ENCODE peak calls at places on chromosomes 6 and 20, in four cellular contexts. One of them, this sample, is unnamed.

GRCh38 chr6:70479236-70479635 is 65.9 kb downstream of the FAM135A start:
- DNase-seq in GM10248: no peak
- DNase-seq in fibroblast of mammary gland: peak
- DNase-seq in stimulated activated CD4-positive, alpha-beta T cell treated with anti-CD3 and anti-CD28 coated beads, TNF-alpha, amount 100 ng/mL, for 48 hours: no peak
- DNase-seq in this sample: no peak

GRCh38 chr6:110877569-110877968 is 3.0 kb downstream of the AMD1 start:
- DNase-seq in fibroblast of mammary gland: no peak
- DNase-seq in GM10248: no peak
- DNase-seq in stimulated activated CD4-positive, alpha-beta T cell treated with anti-CD3 and anti-CD28 coated beads, TNF-alpha, amount 100 ng/mL, for 48 hours: no peak
- DNase-seq in this sample: no peak

GRCh38 chr20:14412102-14412501 is 74.7 kb upstream of the FLRT3 start:
- DNase-seq in GM10248: no peak
- DNase-seq in stimulated activated CD4-positive, alpha-beta T cell treated with anti-CD3 and anti-CD28 coated beads, TNF-alpha, amount 100 ng/mL, for 48 hours: no peak
- DNase-seq in fibroblast of mammary gland: no peak
- DNase-seq in this sample: no peak

GRCh38 chr6:31143148-31143547 is 4.3 kb upstream of the PSORS1C2 start:
- DNase-seq in stimulated activated CD4-positive, alpha-beta T cell treated with anti-CD3 and anti-CD28 coated beads, TNF-alpha, amount 100 ng/mL, for 48 hours: no peak
- DNase-seq in fibroblast of mammary gland: peak
- DNase-seq in GM10248: no peak
- DNase-seq in this sample: no peak

GRCh38 chr6:13762648-13763441 is 51.2 kb upstream of the RANBP9 start:
- DNase-seq in GM10248: no peak
- DNase-seq in stimulated activated CD4-positive, alpha-beta T cell treated with anti-CD3 and anti-CD28 coated beads, TNF-alpha, amount 100 ng/mL, for 48 hours: no peak
- DNase-seq in fibroblast of mammary gland: peak
- DNase-seq in this sample: peak

GRCh38 chr6:23213193-23213592 is 643.8 kb downstream of the HDGFL1 start:
- DNase-seq in stimulated activated CD4-positive, alpha-beta T cell treated with anti-CD3 and anti-CD28 coated beads, TNF-alpha, amount 100 ng/mL, for 48 hours: no peak
- DNase-seq in GM10248: no peak
- DNase-seq in fibroblast of mammary gland: peak
- DNase-seq in this sample: no peak

GRCh38 chr20:60870040-60870439 is 382.0 kb upstream of the CDH4 start:
- DNase-seq in fibroblast of mammary gland: no peak
- DNase-seq in stimulated activated CD4-positive, alpha-beta T cell treated with anti-CD3 and anti-CD28 coated beads, TNF-alpha, amount 100 ng/mL, for 48 hours: no peak
- DNase-seq in GM10248: no peak
- DNase-seq in this sample: no peak

GRCh38 chr6:40210628-40211056 is 276.4 kb upstream of the MOCS1 start:
- DNase-seq in stimulated activated CD4-positive, alpha-beta T cell treated with anti-CD3 and anti-CD28 coated beads, TNF-alpha, amount 100 ng/mL, for 48 hours: no peak
- DNase-seq in GM10248: no peak
- DNase-seq in fibroblast of mammary gland: no peak
- DNase-seq in this sample: no peak

GRCh38 chr6:56370127-56370540 is 122.8 kb upstream of the COL21A1 start:
- DNase-seq in GM10248: no peak
- DNase-seq in fibroblast of mammary gland: peak
- DNase-seq in stimulated activated CD4-positive, alpha-beta T cell treated with anti-CD3 and anti-CD28 coated beads, TNF-alpha, amount 100 ng/mL, for 48 hours: no peak
- DNase-seq in this sample: no peak

GRCh38 chr20:23435675-23436539 is 3.6 kb upstream of the CSTL1 start:
- DNase-seq in GM10248: no peak
- DNase-seq in stimulated activated CD4-positive, alpha-beta T cell treated with anti-CD3 and anti-CD28 coated beads, TNF-alpha, amount 100 ng/mL, for 48 hours: no peak
- DNase-seq in fibroblast of mammary gland: no peak
- DNase-seq in this sample: peak

GRCh38 chr20:48823960-48824497 is 3.8 kb downstream of the PREX1 start:
- DNase-seq in fibroblast of mammary gland: peak
- DNase-seq in stimulated activated CD4-positive, alpha-beta T cell treated with anti-CD3 and anti-CD28 coated beads, TNF-alpha, amount 100 ng/mL, for 48 hours: peak
- DNase-seq in GM10248: peak
- DNase-seq in this sample: peak

GRCh38 chr6:148464319-148465010 is 121.8 kb downstream of the SASH1 start:
- DNase-seq in fibroblast of mammary gland: peak
- DNase-seq in stimulated activated CD4-positive, alpha-beta T cell treated with anti-CD3 and anti-CD28 coated beads, TNF-alpha, amount 100 ng/mL, for 48 hours: peak
- DNase-seq in GM10248: peak
- DNase-seq in this sample: peak

GRCh38 chr6:111985202-111985731 is 68.6 kb upstream of the CCN6 start:
- DNase-seq in fibroblast of mammary gland: peak
- DNase-seq in GM10248: no peak
- DNase-seq in stimulated activated CD4-positive, alpha-beta T cell treated with anti-CD3 and anti-CD28 coated beads, TNF-alpha, amount 100 ng/mL, for 48 hours: peak
- DNase-seq in this sample: peak

GRCh38 chr20:13739726-13740649 is 44.7 kb downstream of the ESF1 start:
- DNase-seq in stimulated activated CD4-positive, alpha-beta T cell treated with anti-CD3 and anti-CD28 coated beads, TNF-alpha, amount 100 ng/mL, for 48 hours: no peak
- DNase-seq in fibroblast of mammary gland: no peak
- DNase-seq in GM10248: no peak
- DNase-seq in this sample: no peak

GRCh38 chr6:22113046-22113766 is 183.6 kb downstream of the PRL start:
- DNase-seq in stimulated activated CD4-positive, alpha-beta T cell treated with anti-CD3 and anti-CD28 coated beads, TNF-alpha, amount 100 ng/mL, for 48 hours: no peak
- DNase-seq in GM10248: no peak
- DNase-seq in fibroblast of mammary gland: peak
- DNase-seq in this sample: peak

GRCh38 chr20:11852801-11853200 is 64.9 kb upstream of the BTBD3 start:
- DNase-seq in stimulated activated CD4-positive, alpha-beta T cell treated with anti-CD3 and anti-CD28 coated beads, TNF-alpha, amount 100 ng/mL, for 48 hours: no peak
- DNase-seq in GM10248: no peak
- DNase-seq in fibroblast of mammary gland: peak
- DNase-seq in this sample: no peak

GRCh38 chr20:23441850-23442313 is 2.4 kb downstream of the CSTL1 start:
- DNase-seq in stimulated activated CD4-positive, alpha-beta T cell treated with anti-CD3 and anti-CD28 coated beads, TNF-alpha, amount 100 ng/mL, for 48 hours: peak
- DNase-seq in GM10248: peak
- DNase-seq in fibroblast of mammary gland: peak
- DNase-seq in this sample: peak

This sample was measured in RPMI7951.